ENCODE peak calls at places on chromosomes 1 and 21, in four cellular contexts. P, D, X and W are unnamed samples.

GRCh38 chr1:99756598-99756997 is 9.8 kb downstream of the FRRS1 start:
- ATAC-seq in P (no peak), D (peak; percentile 92), X (no peak), W (peak; percentile 12)

GRCh38 chr1:90704817-90705216 is 12.3 kb downstream of the BARHL2 start:
- ATAC-seq in P (no peak), D (no peak), X (no peak), W (no peak)

GRCh38 chr1:209319057-209319432 is 264.5 kb upstream of the CAMK1G start:
- ATAC-seq in P (no peak), D (peak; percentile 6), X (no peak), W (no peak)

GRCh38 chr1:152880316-152880715 is 2.2 kb downstream of the SMCP start:
- ATAC-seq in P (no peak), D (peak; percentile 54), X (no peak), W (no peak)

GRCh38 chr1:236161230-236161629 is 18.9 kb downstream of the GPR137B start:
- ATAC-seq in P (no peak), D (no peak), X (no peak), W (no peak)

GRCh38 chr1:229148743-229149142 is 122.2 kb upstream of the RAB4A start:
- ATAC-seq in P (no peak), D (no peak), X (no peak), W (peak; percentile 18)

GRCh38 chr1:168441745-168442144 is 102.1 kb downstream of the XCL2 start:
- ATAC-seq in P (no peak), D (no peak), X (no peak), W (no peak)

GRCh38 chr1:210496063-210496462 is 167.4 kb downstream of the HHAT start:
- ATAC-seq in P (no peak), D (peak; percentile 12), X (no peak), W (no peak)

GRCh38 chr1:180898441-180899219 is 14.1 kb upstream of the KIAA1614 start:
- ATAC-seq in P (no peak), D (no peak), X (no peak), W (no peak)

GRCh38 chr1:103517380-103518047 is 8.0 kb upstream of the RNPC3 start:
- ATAC-seq in P (peak; percentile 38), D (peak; percentile 48), X (no peak), W (peak; percentile 69)

GRCh38 chr1:10679521-10680220 is 116.8 kb downstream of the CASZ1 start:
- ATAC-seq in P (peak; percentile 13), D (peak; percentile 70), X (no peak), W (no peak)

GRCh38 chr1:95086949-95087533 is 14.3 kb upstream of the ALG14 start:
- ATAC-seq in P (no peak), D (peak; percentile 72), X (no peak), W (no peak)

GRCh38 chr1:79811173-79811572 is 804.6 kb upstream of the ADGRL4 start:
- ATAC-seq in P (no peak), D (peak; percentile 99), X (no peak), W (no peak)

GRCh38 chr21:25563399-25564116 is 43.7 kb downstream of the MRPL39 start:
- ATAC-seq in P (no peak), D (no peak), X (peak; percentile 3), W (peak; percentile 50)

GRCh38 chr21:42440187-42440792 is 36.6 kb downstream of the UBASH3A start:
- ATAC-seq in P (no peak), D (no peak), X (peak; percentile 25), W (peak; percentile 88)

GRCh38 chr1:154155282-154155681 is 409 bp upstream of the NUP210L start:
- ATAC-seq in P (no peak), D (no peak), X (no peak), W (no peak)

GRCh38 chr21:44801468-44802395 is at the start of gene UBE2G2:
- ATAC-seq in P (peak; percentile 91), D (peak; percentile 83), X (peak; percentile 95), W (peak; percentile 98)

GRCh38 chr1:60942896-60943633 is 139.3 kb upstream of the NFIA start:
- ATAC-seq in P (no peak), D (no peak), X (no peak), W (no peak)

GRCh38 chr1:248850536-248851251 is 8.2 kb downstream of the ZNF692 start:
- ATAC-seq in P (no peak), D (no peak), X (no peak), W (no peak)

GRCh38 chr1:158285756-158286241 is 3.9 kb upstream of the CD1C start:
- ATAC-seq in P (peak; percentile 53), D (no peak), X (peak; percentile 27), W (peak; percentile 75)

GRCh38 chr1:2259668-2260392 is 31.7 kb downstream of the SKI start:
- ATAC-seq in P (no peak), D (no peak), X (no peak), W (no peak)